ENCODE peak calls at places on chromosomes 7 and 10, in nine cellular contexts. One of them, this sample, is unnamed.

GRCh38 chr10:6162589-6163356 is 40.0 kb upstream of the PFKFB3 start:
- DNase-seq in HepG2: no peak
- DNase-seq in brain microvascular endothelial cell: no peak
- DNase-seq in hepatocyte: peak
- DNase-seq in fibroblast of mammary gland: no peak
- DNase-seq in GM12865: no peak
- DNase-seq in colonic mucosa: peak
- DNase-seq in mesothelial cell of epicardium: no peak
- DNase-seq in mucosa of descending colon: no peak
- DNase-seq in this sample: no peak

GRCh38 chr10:126242352-126243260 is 145.7 kb downstream of the ADAM12 start:
- DNase-seq in HepG2: no peak
- DNase-seq in brain microvascular endothelial cell: peak
- DNase-seq in hepatocyte: peak
- DNase-seq in fibroblast of mammary gland: peak
- DNase-seq in GM12865: no peak
- DNase-seq in colonic mucosa: no peak
- DNase-seq in mesothelial cell of epicardium: no peak
- DNase-seq in mucosa of descending colon: no peak
- DNase-seq in this sample: no peak

GRCh38 chr7:138449580-138449979 is 10.5 kb upstream of the TRIM24 start:
- DNase-seq in HepG2: no peak
- DNase-seq in brain microvascular endothelial cell: no peak
- DNase-seq in hepatocyte: no peak
- DNase-seq in fibroblast of mammary gland: no peak
- DNase-seq in GM12865: peak
- DNase-seq in colonic mucosa: no peak
- DNase-seq in mesothelial cell of epicardium: no peak
- DNase-seq in mucosa of descending colon: no peak
- DNase-seq in this sample: no peak

GRCh38 chr10:68231106-68231901 is 609 bp downstream of the ATOH7 start:
- DNase-seq in HepG2: peak
- DNase-seq in brain microvascular endothelial cell: peak
- DNase-seq in hepatocyte: peak
- DNase-seq in fibroblast of mammary gland: peak
- DNase-seq in GM12865: peak
- DNase-seq in colonic mucosa: peak
- DNase-seq in mesothelial cell of epicardium: peak
- DNase-seq in mucosa of descending colon: peak
- DNase-seq in this sample: no peak

GRCh38 chr7:1948377-1948796 is 278.3 kb downstream of the ELFN1 start:
- DNase-seq in HepG2: no peak
- DNase-seq in brain microvascular endothelial cell: no peak
- DNase-seq in hepatocyte: no peak
- DNase-seq in fibroblast of mammary gland: no peak
- DNase-seq in GM12865: no peak
- DNase-seq in colonic mucosa: no peak
- DNase-seq in mesothelial cell of epicardium: no peak
- DNase-seq in mucosa of descending colon: peak
- DNase-seq in this sample: no peak

GRCh38 chr10:79444243-79445119 is 943 bp downstream of the ZCCHC24 start:
- DNase-seq in HepG2: no peak
- DNase-seq in brain microvascular endothelial cell: peak
- DNase-seq in hepatocyte: peak
- DNase-seq in fibroblast of mammary gland: peak
- DNase-seq in GM12865: peak
- DNase-seq in colonic mucosa: peak
- DNase-seq in mesothelial cell of epicardium: no peak
- DNase-seq in mucosa of descending colon: peak
- DNase-seq in this sample: no peak

GRCh38 chr10:44911081-44911540 is at the start of gene TMEM72:
- DNase-seq in HepG2: peak
- DNase-seq in brain microvascular endothelial cell: no peak
- DNase-seq in hepatocyte: peak
- DNase-seq in fibroblast of mammary gland: no peak
- DNase-seq in GM12865: no peak
- DNase-seq in colonic mucosa: peak
- DNase-seq in mesothelial cell of epicardium: no peak
- DNase-seq in mucosa of descending colon: peak
- DNase-seq in this sample: no peak

GRCh38 chr7:141355057-141355456 is 196.2 kb upstream of the AGK start:
- DNase-seq in HepG2: no peak
- DNase-seq in brain microvascular endothelial cell: peak
- DNase-seq in hepatocyte: no peak
- DNase-seq in fibroblast of mammary gland: peak
- DNase-seq in GM12865: no peak
- DNase-seq in colonic mucosa: no peak
- DNase-seq in mesothelial cell of epicardium: no peak
- DNase-seq in mucosa of descending colon: no peak
- DNase-seq in this sample: no peak

GRCh38 chr10:130817674-130818073 is 493.8 kb downstream of the TCERG1L start:
- DNase-seq in HepG2: no peak
- DNase-seq in brain microvascular endothelial cell: no peak
- DNase-seq in hepatocyte: no peak
- DNase-seq in fibroblast of mammary gland: no peak
- DNase-seq in GM12865: no peak
- DNase-seq in colonic mucosa: no peak
- DNase-seq in mesothelial cell of epicardium: no peak
- DNase-seq in mucosa of descending colon: no peak
- DNase-seq in this sample: no peak

GRCh38 chr7:5630670-5631069 is 150.8 kb downstream of the RNF216 start:
- DNase-seq in HepG2: no peak
- DNase-seq in brain microvascular endothelial cell: no peak
- DNase-seq in hepatocyte: no peak
- DNase-seq in fibroblast of mammary gland: peak
- DNase-seq in GM12865: no peak
- DNase-seq in colonic mucosa: no peak
- DNase-seq in mesothelial cell of epicardium: no peak
- DNase-seq in mucosa of descending colon: no peak
- DNase-seq in this sample: no peak

GRCh38 chr10:6465437-6465836 is 114.6 kb downstream of the PRKCQ start:
- DNase-seq in HepG2: no peak
- DNase-seq in brain microvascular endothelial cell: no peak
- DNase-seq in hepatocyte: no peak
- DNase-seq in fibroblast of mammary gland: no peak
- DNase-seq in GM12865: no peak
- DNase-seq in colonic mucosa: no peak
- DNase-seq in mesothelial cell of epicardium: no peak
- DNase-seq in mucosa of descending colon: no peak
- DNase-seq in this sample: no peak

GRCh38 chr7:12062062-12062461 is 149.0 kb upstream of the TMEM106B start:
- DNase-seq in HepG2: no peak
- DNase-seq in brain microvascular endothelial cell: no peak
- DNase-seq in hepatocyte: no peak
- DNase-seq in fibroblast of mammary gland: no peak
- DNase-seq in GM12865: peak
- DNase-seq in colonic mucosa: no peak
- DNase-seq in mesothelial cell of epicardium: no peak
- DNase-seq in mucosa of descending colon: no peak
- DNase-seq in this sample: no peak
- TF ChIP-seq CTCF in HepG2: no peak
- TF ChIP-seq CTCF in brain microvascular endothelial cell: peak
- TF ChIP-seq CTCF in hepatocyte: no peak
- TF ChIP-seq CTCF in fibroblast of mammary gland: peak
- TF ChIP-seq CTCF in GM12865: peak
- TF ChIP-seq CTCF in colonic mucosa: peak
- TF ChIP-seq CTCF in mesothelial cell of epicardium: no peak
- TF ChIP-seq CTCF in mucosa of descending colon: peak
- TF ChIP-seq CTCF in this sample: peak

DNA sequence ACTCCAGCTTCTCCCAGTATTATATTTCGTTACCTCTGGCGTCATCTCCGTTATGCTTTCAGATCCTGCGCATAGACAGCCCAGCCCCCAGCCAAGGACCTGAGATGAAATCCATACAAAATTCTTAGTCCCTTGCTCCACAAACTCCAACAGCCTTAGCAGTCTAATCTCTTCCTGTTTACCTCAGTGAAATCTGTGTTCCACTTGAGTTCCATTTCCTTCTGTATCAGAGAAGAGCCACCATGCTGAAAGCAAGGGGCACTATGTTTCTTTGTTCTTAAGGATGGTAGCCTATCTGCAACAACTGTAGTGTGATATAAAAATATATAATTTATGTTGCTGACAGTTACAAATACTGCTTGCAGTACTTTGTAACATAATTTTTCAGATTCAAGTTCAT is 59.8 kb downstream of the PTEN start:
- DNase-seq in HepG2: no peak
- DNase-seq in brain microvascular endothelial cell: no peak
- DNase-seq in hepatocyte: no peak
- DNase-seq in fibroblast of mammary gland: no peak
- DNase-seq in GM12865: no peak
- DNase-seq in colonic mucosa: no peak
- DNase-seq in mesothelial cell of epicardium: no peak
- DNase-seq in mucosa of descending colon: no peak
- DNase-seq in this sample: no peak
- TF ChIP-seq CTCF in HepG2: no peak
- TF ChIP-seq CTCF in brain microvascular endothelial cell: no peak
- TF ChIP-seq CTCF in hepatocyte: no peak
- TF ChIP-seq CTCF in fibroblast of mammary gland: no peak
- TF ChIP-seq CTCF in GM12865: no peak
- TF ChIP-seq CTCF in colonic mucosa: no peak
- TF ChIP-seq CTCF in mesothelial cell of epicardium: no peak
- TF ChIP-seq CTCF in mucosa of descending colon: no peak
- TF ChIP-seq CTCF in this sample: no peak

GRCh38 chr10:30002438-30003266 is 56.7 kb downstream of the JCAD start:
- DNase-seq in HepG2: peak
- DNase-seq in brain microvascular endothelial cell: peak
- DNase-seq in hepatocyte: peak
- DNase-seq in fibroblast of mammary gland: peak
- DNase-seq in GM12865: peak
- DNase-seq in colonic mucosa: peak
- DNase-seq in mesothelial cell of epicardium: peak
- DNase-seq in mucosa of descending colon: peak
- DNase-seq in this sample: peak
- TF ChIP-seq CTCF in HepG2: peak
- TF ChIP-seq CTCF in brain microvascular endothelial cell: peak
- TF ChIP-seq CTCF in hepatocyte: peak
- TF ChIP-seq CTCF in fibroblast of mammary gland: peak
- TF ChIP-seq CTCF in GM12865: peak
- TF ChIP-seq CTCF in colonic mucosa: peak
- TF ChIP-seq CTCF in mesothelial cell of epicardium: peak
- TF ChIP-seq CTCF in mucosa of descending colon: peak
- TF ChIP-seq CTCF in this sample: peak

DNA sequence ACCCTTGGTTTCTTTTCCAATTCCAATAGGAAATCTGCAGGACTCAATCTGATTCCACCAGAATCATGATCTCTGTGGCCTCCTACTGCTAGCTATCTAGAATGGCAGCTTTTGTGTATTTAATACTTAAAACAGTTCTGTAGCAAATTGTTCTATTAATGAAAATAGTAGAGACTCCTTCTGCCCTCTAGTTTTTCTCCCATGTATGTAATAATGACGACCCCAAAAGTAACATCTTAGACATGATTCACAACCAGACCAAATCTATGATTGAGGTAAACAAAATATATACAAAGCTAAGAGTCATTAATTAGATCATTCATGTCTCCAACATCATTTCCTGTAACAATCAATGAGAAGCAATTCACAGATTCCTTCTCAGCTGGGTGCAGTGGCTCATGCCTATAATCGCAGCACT is 259.1 kb upstream of the MKLN1 start:
- DNase-seq in HepG2: no peak
- DNase-seq in brain microvascular endothelial cell: no peak
- DNase-seq in hepatocyte: no peak
- DNase-seq in fibroblast of mammary gland: peak
- DNase-seq in GM12865: no peak
- DNase-seq in colonic mucosa: no peak
- DNase-seq in mesothelial cell of epicardium: no peak
- DNase-seq in mucosa of descending colon: no peak
- DNase-seq in this sample: no peak
- TF ChIP-seq CTCF in HepG2: peak
- TF ChIP-seq CTCF in brain microvascular endothelial cell: peak
- TF ChIP-seq CTCF in hepatocyte: peak
- TF ChIP-seq CTCF in fibroblast of mammary gland: peak
- TF ChIP-seq CTCF in GM12865: no peak
- TF ChIP-seq CTCF in colonic mucosa: no peak
- TF ChIP-seq CTCF in mesothelial cell of epicardium: no peak
- TF ChIP-seq CTCF in mucosa of descending colon: no peak
- TF ChIP-seq CTCF in this sample: peak

This sample was measured in D721Med.